ENCODE peak calls at places on chromosomes 5 and 9, in seven cellular contexts. One of them, this sample, is unnamed.

GRCh38 chr9:34686231-34686630 is 4.8 kb downstream of the CCL19 start:
- DNase-seq in esophagus muscularis mucosa: no peak
- DNase-seq in H1: no peak
- DNase-seq in prostate gland: no peak
- DNase-seq in SK-N-SH: no peak
- DNase-seq in stomach: no peak
- DNase-seq in upper lobe of left lung: no peak
- DNase-seq in this sample: no peak

GRCh38 chr9:73548201-73548600 is 396.5 kb downstream of the ANXA1 start:
- DNase-seq in esophagus muscularis mucosa: no peak
- DNase-seq in H1: no peak
- DNase-seq in prostate gland: no peak
- DNase-seq in SK-N-SH: no peak
- DNase-seq in stomach: no peak
- DNase-seq in upper lobe of left lung: no peak
- DNase-seq in this sample: no peak

GRCh38 chr9:88781500-88782391 is 209.5 kb upstream of the S1PR3 start:
- DNase-seq in esophagus muscularis mucosa: peak
- DNase-seq in H1: peak
- DNase-seq in prostate gland: no peak
- DNase-seq in SK-N-SH: peak
- DNase-seq in stomach: no peak
- DNase-seq in upper lobe of left lung: no peak
- DNase-seq in this sample: no peak

GRCh38 chr5:143657814-143658395 is 154.1 kb upstream of the HMHB1 start:
- DNase-seq in esophagus muscularis mucosa: no peak
- DNase-seq in H1: no peak
- DNase-seq in prostate gland: no peak
- DNase-seq in SK-N-SH: no peak
- DNase-seq in stomach: no peak
- DNase-seq in upper lobe of left lung: no peak
- DNase-seq in this sample: no peak

GRCh38 chr5:177495243-177496060 is 2.0 kb downstream of the PDLIM7 start:
- DNase-seq in esophagus muscularis mucosa: no peak
- DNase-seq in H1: peak
- DNase-seq in prostate gland: no peak
- DNase-seq in SK-N-SH: peak
- DNase-seq in stomach: peak
- DNase-seq in upper lobe of left lung: peak
- DNase-seq in this sample: no peak

GRCh38 chr5:73818357-73818756 is 192.4 kb downstream of the ARHGEF28 start:
- DNase-seq in esophagus muscularis mucosa: no peak
- DNase-seq in H1: no peak
- DNase-seq in prostate gland: no peak
- DNase-seq in SK-N-SH: no peak
- DNase-seq in stomach: no peak
- DNase-seq in upper lobe of left lung: no peak
- DNase-seq in this sample: no peak

GRCh38 chr9:76761448-76761847 is 2.8 kb upstream of the PCA3 start:
- DNase-seq in esophagus muscularis mucosa: no peak
- DNase-seq in H1: no peak
- DNase-seq in prostate gland: no peak
- DNase-seq in SK-N-SH: no peak
- DNase-seq in stomach: no peak
- DNase-seq in upper lobe of left lung: no peak
- DNase-seq in this sample: no peak

GRCh38 chr9:107976767-107977166 is 487.2 kb upstream of the KLF4 start:
- DNase-seq in esophagus muscularis mucosa: no peak
- DNase-seq in H1: no peak
- DNase-seq in prostate gland: no peak
- DNase-seq in SK-N-SH: no peak
- DNase-seq in stomach: peak
- DNase-seq in upper lobe of left lung: no peak
- DNase-seq in this sample: no peak

GRCh38 chr5:180467028-180467427 is 27.2 kb upstream of the CNOT6 start:
- DNase-seq in esophagus muscularis mucosa: no peak
- DNase-seq in H1: no peak
- DNase-seq in prostate gland: no peak
- DNase-seq in SK-N-SH: no peak
- DNase-seq in stomach: peak
- DNase-seq in upper lobe of left lung: peak
- DNase-seq in this sample: no peak

GRCh38 chr5:77181596-77182304 is 28.7 kb upstream of the PDE8B start:
- DNase-seq in esophagus muscularis mucosa: peak
- DNase-seq in H1: no peak
- DNase-seq in prostate gland: no peak
- DNase-seq in SK-N-SH: no peak
- DNase-seq in stomach: no peak
- DNase-seq in upper lobe of left lung: peak
- DNase-seq in this sample: no peak

GRCh38 chr5:87390075-87390474 is 22.7 kb downstream of the CCNH start:
- DNase-seq in esophagus muscularis mucosa: no peak
- DNase-seq in H1: no peak
- DNase-seq in prostate gland: no peak
- DNase-seq in SK-N-SH: no peak
- DNase-seq in stomach: no peak
- DNase-seq in upper lobe of left lung: no peak
- DNase-seq in this sample: no peak

GRCh38 chr5:73189816-73190451 is 16.9 kb downstream of the TMEM174 start:
- DNase-seq in esophagus muscularis mucosa: no peak
- DNase-seq in H1: no peak
- DNase-seq in prostate gland: no peak
- DNase-seq in SK-N-SH: no peak
- DNase-seq in stomach: no peak
- DNase-seq in upper lobe of left lung: no peak
- DNase-seq in this sample: no peak

GRCh38 chr5:71701409-71701808 is 17.7 kb upstream of the CARTPT start:
- DNase-seq in esophagus muscularis mucosa: no peak
- DNase-seq in H1: no peak
- DNase-seq in prostate gland: no peak
- DNase-seq in SK-N-SH: no peak
- DNase-seq in stomach: no peak
- DNase-seq in upper lobe of left lung: no peak
- DNase-seq in this sample: no peak

GRCh38 chr5:57779383-57780223 is 297.0 kb upstream of the ACTBL2 start:
- DNase-seq in esophagus muscularis mucosa: no peak
- DNase-seq in H1: no peak
- DNase-seq in prostate gland: peak
- DNase-seq in SK-N-SH: peak
- DNase-seq in stomach: no peak
- DNase-seq in upper lobe of left lung: no peak
- DNase-seq in this sample: no peak

GRCh38 chr5:171351674-171352073 is 36.0 kb upstream of the NPM1 start:
- DNase-seq in esophagus muscularis mucosa: no peak
- DNase-seq in H1: no peak
- DNase-seq in prostate gland: no peak
- DNase-seq in SK-N-SH: no peak
- DNase-seq in stomach: no peak
- DNase-seq in upper lobe of left lung: no peak
- DNase-seq in this sample: no peak

GRCh38 chr9:31137151-31137849 is 1247.1 kb upstream of the ACO1 start:
- DNase-seq in esophagus muscularis mucosa: no peak
- DNase-seq in H1: no peak
- DNase-seq in prostate gland: no peak
- DNase-seq in SK-N-SH: no peak
- DNase-seq in stomach: peak
- DNase-seq in upper lobe of left lung: no peak
- DNase-seq in this sample: no peak

GRCh38 chr5:429453-430188 is 13.4 kb upstream of the EXOC3 start:
- DNase-seq in esophagus muscularis mucosa: no peak
- DNase-seq in H1: no peak
- DNase-seq in prostate gland: no peak
- DNase-seq in SK-N-SH: no peak
- DNase-seq in stomach: peak
- DNase-seq in upper lobe of left lung: peak
- DNase-seq in this sample: no peak

GRCh38 chr5:149063017-149063687 is at the start of gene SH3TC2:
- DNase-seq in esophagus muscularis mucosa: peak
- DNase-seq in H1: peak
- DNase-seq in prostate gland: peak
- DNase-seq in SK-N-SH: no peak
- DNase-seq in stomach: peak
- DNase-seq in upper lobe of left lung: peak
- DNase-seq in this sample: no peak

GRCh38 chr5:93571111-93571977 is 9.7 kb downstream of the NR2F1-AS1 start:
- DNase-seq in esophagus muscularis mucosa: no peak
- DNase-seq in H1: no peak
- DNase-seq in prostate gland: no peak
- DNase-seq in SK-N-SH: no peak
- DNase-seq in stomach: no peak
- DNase-seq in upper lobe of left lung: peak
- DNase-seq in this sample: no peak

GRCh38 chr5:115170924-115171510 is 1.3 kb upstream of the TRIM36 start:
- DNase-seq in esophagus muscularis mucosa: no peak
- DNase-seq in H1: no peak
- DNase-seq in prostate gland: no peak
- DNase-seq in SK-N-SH: no peak
- DNase-seq in stomach: no peak
- DNase-seq in upper lobe of left lung: no peak
- DNase-seq in this sample: no peak

GRCh38 chr5:137370511-137371071 is 128.5 kb downstream of the SPOCK1 start:
- DNase-seq in esophagus muscularis mucosa: no peak
- DNase-seq in H1: no peak
- DNase-seq in prostate gland: no peak
- DNase-seq in SK-N-SH: no peak
- DNase-seq in stomach: no peak
- DNase-seq in upper lobe of left lung: no peak
- DNase-seq in this sample: no peak

GRCh38 chr5:15695171-15695676 is 195.2 kb downstream of the FBXL7 start:
- DNase-seq in esophagus muscularis mucosa: no peak
- DNase-seq in H1: no peak
- DNase-seq in prostate gland: no peak
- DNase-seq in SK-N-SH: no peak
- DNase-seq in stomach: no peak
- DNase-seq in upper lobe of left lung: no peak
- DNase-seq in this sample: no peak

GRCh38 chr9:70413798-70414775 is at the start of gene KLF9:
- DNase-seq in esophagus muscularis mucosa: peak
- DNase-seq in H1: peak
- DNase-seq in prostate gland: peak
- DNase-seq in SK-N-SH: peak
- DNase-seq in stomach: peak
- DNase-seq in upper lobe of left lung: peak
- DNase-seq in this sample: peak
- TF ChIP-seq POLR2AphosphoS5 in esophagus muscularis mucosa: peak
- TF ChIP-seq POLR2AphosphoS5 in H1: no peak
- TF ChIP-seq POLR2AphosphoS5 in prostate gland: peak
- TF ChIP-seq POLR2AphosphoS5 in SK-N-SH: peak
- TF ChIP-seq POLR2AphosphoS5 in stomach: peak
- TF ChIP-seq POLR2AphosphoS5 in upper lobe of left lung: peak
- TF ChIP-seq POLR2AphosphoS5 in this sample: peak

GRCh38 chr5:40853632-40854192 is 12.5 kb downstream of the CARD6 start:
- DNase-seq in esophagus muscularis mucosa: no peak
- DNase-seq in H1: no peak
- DNase-seq in prostate gland: no peak
- DNase-seq in SK-N-SH: no peak
- DNase-seq in stomach: no peak
- DNase-seq in upper lobe of left lung: no peak
- DNase-seq in this sample: peak
- H3K27ac ChIP-seq in esophagus muscularis mucosa: no peak
- H3K27ac ChIP-seq in H1: no peak
- H3K27ac ChIP-seq in prostate gland: no peak
- H3K27ac ChIP-seq in SK-N-SH: no peak
- H3K27ac ChIP-seq in stomach: no peak
- H3K27ac ChIP-seq in upper lobe of left lung: no peak
- H3K27ac ChIP-seq in this sample: no peak

DNA sequence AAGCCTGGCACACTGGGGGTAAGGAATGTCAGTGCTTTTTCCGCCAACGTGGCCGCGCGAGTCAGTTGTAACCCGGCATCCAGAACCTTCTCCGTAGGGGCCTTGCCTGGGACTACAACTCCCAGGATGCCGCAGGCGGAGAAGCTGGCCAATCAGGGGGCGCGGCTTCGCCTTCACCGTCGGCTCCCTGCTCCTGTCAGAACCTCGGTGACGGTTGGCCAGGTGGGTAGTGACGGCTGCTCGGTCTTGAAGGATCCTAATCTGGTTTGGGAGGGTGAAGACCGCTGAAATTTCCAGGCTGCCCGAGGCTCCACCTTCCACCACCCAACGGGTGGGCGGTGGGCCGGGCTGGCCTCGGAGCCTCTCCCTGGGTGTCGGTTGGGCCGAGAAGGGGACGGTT is at the start of gene C5orf58:
- DNase-seq in esophagus muscularis mucosa: no peak
- DNase-seq in H1: no peak
- DNase-seq in prostate gland: no peak
- DNase-seq in SK-N-SH: no peak
- DNase-seq in stomach: no peak
- DNase-seq in upper lobe of left lung: peak
- DNase-seq in this sample: no peak
- TF ChIP-seq POLR2AphosphoS5 in esophagus muscularis mucosa: no peak
- TF ChIP-seq POLR2AphosphoS5 in H1: no peak
- TF ChIP-seq POLR2AphosphoS5 in prostate gland: no peak
- TF ChIP-seq POLR2AphosphoS5 in SK-N-SH: no peak
- TF ChIP-seq POLR2AphosphoS5 in stomach: no peak
- TF ChIP-seq POLR2AphosphoS5 in upper lobe of left lung: no peak
- TF ChIP-seq POLR2AphosphoS5 in this sample: no peak

DNA sequence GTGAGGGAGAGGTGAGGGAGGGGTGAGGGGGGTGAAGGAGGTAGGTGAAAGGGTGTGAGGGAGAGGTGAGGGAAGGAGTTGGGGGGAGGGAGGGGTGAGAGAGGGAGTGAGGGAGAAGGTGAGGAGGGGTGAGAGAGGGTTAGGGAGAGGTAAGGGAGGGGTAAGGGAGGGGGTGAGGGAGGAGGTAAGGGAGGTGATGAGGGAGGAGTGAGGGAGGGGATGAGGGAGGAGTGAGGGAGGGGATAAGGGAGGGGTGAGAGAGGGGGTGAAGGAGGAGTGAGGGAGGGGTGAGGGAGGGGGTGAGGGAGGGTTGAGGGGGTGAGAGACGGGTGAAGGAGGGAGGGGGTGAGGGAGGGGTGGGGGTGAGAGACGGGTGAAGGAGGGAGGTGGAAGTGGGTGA is 18.6 kb downstream of the NINJ1 start:
- DNase-seq in esophagus muscularis mucosa: no peak
- DNase-seq in H1: no peak
- DNase-seq in prostate gland: no peak
- DNase-seq in SK-N-SH: no peak
- DNase-seq in stomach: no peak
- DNase-seq in upper lobe of left lung: no peak
- DNase-seq in this sample: no peak
- H3K27ac ChIP-seq in esophagus muscularis mucosa: no peak
- H3K27ac ChIP-seq in H1: no peak
- H3K27ac ChIP-seq in prostate gland: no peak
- H3K27ac ChIP-seq in SK-N-SH: no peak
- H3K27ac ChIP-seq in stomach: peak
- H3K27ac ChIP-seq in upper lobe of left lung: peak
- H3K27ac ChIP-seq in this sample: no peak

This sample was measured in vagina.